ENCODE peak calls at places on chromosomes 1 and 21, in five cellular contexts. J, N, C, P and B are unnamed samples.

GRCh38 chr1:225866061-225866844 is 15.9 kb downstream of the TMEM63A start:
- DNase-seq in J (no peak), P (peak), N (no peak), C (no peak), B (no peak)

GRCh38 chr1:29501227-29501976 is 265.1 kb downstream of the PTPRU start:
- DNase-seq in P (no peak), J (no peak), N (no peak), C (no peak), B (no peak)

GRCh38 chr1:224668991-224669390 is 52.9 kb downstream of the CNIH3 start:
- DNase-seq in N (no peak), P (no peak), C (no peak), J (no peak), B (no peak)

GRCh38 chr1:94113592-94114322 is 7.2 kb downstream of the ABCA4 start:
- DNase-seq in C (no peak), P (no peak), J (no peak), N (no peak), B (no peak)

GRCh38 chr1:69898403-69898947 is 306.9 kb downstream of the LRRC40 start:
- DNase-seq in N (no peak), P (no peak), J (no peak), C (no peak), B (no peak)

GRCh38 chr21:32757804-32758203 is 13.8 kb downstream of the PAXBP1 start:
- DNase-seq in N (no peak), P (no peak), C (no peak), J (no peak), B (no peak)

GRCh38 chr1:218759795-218760194 is 413.9 kb upstream of the LYPLAL1 start:
- DNase-seq in P (no peak), C (no peak), N (no peak), J (no peak), B (no peak)

GRCh38 chr1:84492726-84493125 is 13.5 kb upstream of the SPATA1 start:
- DNase-seq in J (no peak), C (peak), N (no peak), P (no peak), B (no peak)

GRCh38 chr1:90730247-90731022 is 13.3 kb upstream of the BARHL2 start:
- DNase-seq in C (no peak), N (peak), J (no peak), P (no peak), B (no peak)

GRCh38 chr1:8023995-8024313 is 2.2 kb downstream of the ERRFI1 start:
- DNase-seq in N (no peak), C (no peak), J (no peak), P (no peak), B (no peak)

GRCh38 chr1:8023287-8023994 is 2.7 kb downstream of the ERRFI1 start:
- DNase-seq in J (no peak), P (no peak), N (no peak), C (no peak), B (no peak)

GRCh38 chr1:8025061-8025670 is 943 bp downstream of the ERRFI1 start:
- DNase-seq in N (no peak), P (no peak), J (no peak), C (no peak), B (no peak)

GRCh38 chr1:8025671-8026144 is 401 bp downstream of the ERRFI1 start:
- DNase-seq in N (no peak), P (peak), J (no peak), C (no peak), B (no peak)

GRCh38 chr1:8024329-8024728 is 1.8 kb downstream of the ERRFI1 start:
- DNase-seq in P (no peak), N (no peak), C (no peak), J (no peak), B (no peak)
- TF ChIP-seq POLR2AphosphoS5 in P (no peak), N (no peak), C (no peak), J (no peak), B (peak)

GRCh38 chr1:26945728-26946127 is 14.5 kb downstream of the KDF1 start:
- DNase-seq in J (no peak), C (no peak), P (peak), N (no peak), B (no peak)
- TF ChIP-seq CTCF in J (no peak), C (peak), P (no peak), N (no peak), B (no peak)

GRCh38 chr1:184330884-184331283 is 55.9 kb upstream of the C1orf21 start:
- DNase-seq in P (no peak), C (no peak), J (no peak), N (no peak), B (no peak)
- TF ChIP-seq POLR2AphosphoS5 in P (no peak), C (no peak), J (no peak), N (no peak), B (no peak)

DNA sequence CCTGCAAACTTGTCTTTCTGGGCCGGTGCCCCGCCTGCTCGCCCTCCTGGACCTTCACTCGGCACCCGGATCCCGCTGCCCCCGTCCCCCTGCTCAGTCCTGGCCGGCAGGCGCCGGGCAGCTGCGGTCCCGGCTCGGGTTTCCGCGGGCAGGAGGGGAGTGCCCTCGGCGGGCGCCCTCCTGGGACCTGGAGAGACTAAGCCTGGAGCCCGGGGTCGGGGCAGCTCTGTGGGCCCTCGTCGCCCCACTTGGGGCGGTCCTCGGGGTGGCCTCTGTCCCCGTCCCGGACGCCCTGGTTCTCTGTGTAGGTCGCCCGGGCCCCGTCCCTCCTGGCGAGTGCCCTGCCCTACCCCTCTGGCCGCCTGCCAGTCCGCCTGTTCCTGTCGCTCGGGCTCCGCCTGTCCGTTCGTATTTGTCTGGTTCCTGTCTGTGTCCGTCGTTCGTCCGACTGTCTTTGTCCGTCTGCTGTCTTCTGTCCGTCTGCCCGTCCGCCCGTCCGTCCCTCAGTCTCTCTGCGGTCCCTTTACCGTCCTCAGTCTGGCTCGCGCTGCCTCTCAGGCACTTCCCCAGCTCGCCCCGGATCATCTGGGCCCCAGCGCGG is 492 bp downstream of the SERINC2 start:
- DNase-seq in C (no peak), P (peak), N (no peak), J (peak), B (no peak)
- TF ChIP-seq CTCF in C (no peak), P (no peak), N (no peak), J (no peak), B (no peak)

DNA sequence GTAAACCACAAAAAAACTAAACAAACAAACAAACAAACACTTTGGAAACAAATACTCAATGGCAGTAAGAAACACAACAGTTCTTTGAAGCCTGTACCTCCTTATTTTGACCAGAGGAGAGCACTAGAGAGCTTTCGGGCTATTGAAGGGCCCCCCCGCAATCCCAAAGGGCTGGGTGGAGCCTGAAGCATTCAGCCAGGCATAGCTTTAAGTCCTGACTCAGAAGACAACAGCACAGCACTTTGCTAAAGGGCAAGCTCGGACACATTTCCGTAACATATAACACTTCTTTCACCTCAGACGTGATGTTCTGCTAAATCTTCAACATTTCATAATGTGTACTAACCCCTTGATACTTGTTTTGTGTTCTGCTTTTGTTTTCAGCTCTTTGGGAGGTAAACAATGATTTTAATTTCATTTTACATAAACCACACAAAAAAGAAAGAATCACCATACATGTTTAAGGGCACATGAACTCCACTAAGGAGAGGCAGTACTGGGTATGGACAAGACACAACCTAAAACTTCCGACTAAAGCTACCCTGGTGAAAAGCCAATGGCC is 9.7 kb upstream of the SHCBP1L start:
- DNase-seq in C (peak), J (peak), N (peak), P (peak), B (peak)
- TF ChIP-seq POLR2AphosphoS5 in C (no peak), J (peak), N (peak), P (no peak), B (no peak)

GRCh38 chr1:248926401-248927182 is 20.6 kb downstream of the PGBD2 start:
- DNase-seq in J (no peak), P (no peak), C (no peak), N (no peak), B (no peak)

GRCh38 chr1:248923932-248924331 is 17.9 kb downstream of the PGBD2 start:
- DNase-seq in P (no peak), J (no peak), N (no peak), C (no peak), B (no peak)

GRCh38 chr1:248924696-248925532 is 18.9 kb downstream of the PGBD2 start:
- DNase-seq in J (peak), P (peak), C (peak), N (no peak), B (peak)
- TF ChIP-seq CTCF in J (peak), P (peak), C (peak), N (peak), B (peak)

DNA sequence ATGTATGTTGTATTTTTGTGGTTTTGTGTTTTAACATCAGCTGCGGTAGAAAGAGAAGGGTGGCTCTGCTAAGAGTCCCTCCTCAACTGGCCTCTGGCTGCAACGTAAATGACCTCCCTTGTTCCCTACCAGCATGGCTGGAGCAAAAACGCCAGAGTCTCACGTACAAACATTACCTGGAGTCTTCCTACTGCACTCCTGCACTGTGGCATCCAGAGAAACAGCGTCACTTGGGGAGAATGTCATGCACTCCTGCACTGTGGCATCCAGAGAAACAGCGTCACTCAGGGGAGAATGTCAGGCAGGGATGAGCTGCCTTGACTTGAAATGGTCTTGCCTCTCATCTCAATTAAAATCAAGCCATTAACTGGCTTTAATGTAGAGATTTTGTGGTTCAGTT is 314.2 kb downstream of the KIF26B start:
- DNase-seq in C (no peak), N (no peak), J (no peak), P (no peak), B (no peak)
- TF ChIP-seq POLR2AphosphoS5 in C (no peak), N (no peak), J (no peak), P (no peak), B (no peak)